ENCODE peak calls at places on chromosomes 1 and 21, in four cellular contexts. J, K, W and Z are unnamed samples.

GRCh38 chr1:226063362-226064167 is 1.0 kb downstream of the H3-3A start:
- DNase-seq in J (peak), K (peak), W (peak), Z (no peak)

GRCh38 chr1:59605184-59605583 is 209.6 kb upstream of the HOOK1 start:
- DNase-seq in J (no peak), K (no peak), W (no peak), Z (no peak)

GRCh38 chr1:149849246-149849946 is 50.0 kb upstream of the BOLA1 start:
- DNase-seq in J (no peak), K (no peak), W (no peak), Z (no peak)

GRCh38 chr1:44609412-44609767 is 64.9 kb downstream of the TMEM53 start:
- DNase-seq in J (peak), K (no peak), W (peak), Z (no peak)

GRCh38 chr1:206693029-206693428 is 8.3 kb downstream of the MAPKAPK2 start:
- DNase-seq in J (no peak), K (no peak), W (peak), Z (no peak)

GRCh38 chr1:61301824-61302652 is 219.7 kb downstream of the NFIA start:
- DNase-seq in J (no peak), K (no peak), W (no peak), Z (no peak)

GRCh38 chr1:239914827-239915231 is 176.9 kb upstream of the FMN2 start:
- DNase-seq in J (no peak), K (peak), W (no peak), Z (no peak)

GRCh38 chr1:231481289-231481688 is 47.2 kb upstream of the TSNAX start:
- DNase-seq in J (no peak), K (no peak), W (no peak), Z (no peak)

GRCh38 chr1:1373493-1374067 is 1.4 kb downstream of the AURKAIP1 start:
- DNase-seq in J (no peak), K (no peak), W (no peak), Z (no peak)

GRCh38 chr1:114336360-114336759 is 174.6 kb downstream of the TRIM33 start:
- DNase-seq in J (no peak), K (no peak), W (no peak), Z (no peak)

GRCh38 chr1:19425643-19426245 is 59.6 kb downstream of the CAPZB start:
- DNase-seq in J (no peak), K (no peak), W (no peak), Z (no peak)

GRCh38 chr21:36554411-36555157 is 74.7 kb upstream of the CLDN14 start:
- DNase-seq in J (no peak), K (no peak), W (no peak), Z (no peak)

GRCh38 chr1:4118746-4119515 is 218.9 kb upstream of the C1orf174 start:
- DNase-seq in J (no peak), K (no peak), W (no peak), Z (no peak)

GRCh38 chr1:22143586-22144033 is 713 bp upstream of the WNT4 start:
- DNase-seq in J (no peak), K (no peak), W (no peak), Z (no peak)

GRCh38 chr21:32392299-32392879 is 423 bp downstream of the URB1 start:
- DNase-seq in J (no peak), K (no peak), W (no peak), Z (no peak)

GRCh38 chr1:1399870-1400575 is 888 bp upstream of the CCNL2 start:
- DNase-seq in J (no peak), K (no peak), W (no peak), Z (no peak)

GRCh38 chr1:44496541-44497171 is 91.6 kb downstream of the RNF220 start:
- DNase-seq in J (no peak), K (no peak), W (no peak), Z (no peak)

GRCh38 chr1:21813542-21813941 is 1.5 kb downstream of the LDLRAD2 start:
- DNase-seq in J (no peak), K (no peak), W (no peak), Z (no peak)

GRCh38 chr1:217494767-217495166 is 136.1 kb downstream of the GPATCH2 start:
- DNase-seq in J (no peak), K (no peak), W (no peak), Z (no peak)

GRCh38 chr1:203448521-203449061 is 27.0 kb upstream of the PRELP start:
- DNase-seq in J (no peak), K (no peak), W (peak), Z (no peak)

GRCh38 chr21:34129039-34129891 is 55.9 kb downstream of the MRPS6 start:
- DNase-seq in J (peak), K (peak), W (peak), Z (no peak)

GRCh38 chr1:17520041-17520440 is 19.5 kb upstream of the ARHGEF10L start:
- DNase-seq in J (no peak), K (peak), W (no peak), Z (no peak)

GRCh38 chr1:54006508-54006907 is 11.5 kb downstream of the LDLRAD1 start:
- DNase-seq in J (no peak), K (no peak), W (no peak), Z (no peak)

GRCh38 chr1:99062192-99062591 is 57.5 kb upstream of the PLPPR5 start:
- DNase-seq in J (no peak), K (no peak), W (no peak), Z (no peak)

GRCh38 chr1:213931804-213932203 is 56.0 kb upstream of the PROX1 start:
- DNase-seq in J (no peak), K (no peak), W (no peak), Z (no peak)

GRCh38 chr21:45963225-45963555 is 18.4 kb upstream of the COL6A1 start:
- DNase-seq in J (no peak), K (no peak), W (no peak), Z (no peak)

GRCh38 chr1:63892632-63893395 is 119.0 kb downstream of the ROR1 start:
- DNase-seq in J (no peak), K (no peak), W (no peak), Z (peak)

GRCh38 chr1:154791292-154792278 is 78.5 kb downstream of the KCNN3 start:
- DNase-seq in J (peak), K (peak), W (no peak), Z (peak)

GRCh38 chr1:185998391-185998790 is 264.2 kb downstream of the HMCN1 start:
- DNase-seq in J (no peak), K (no peak), W (no peak), Z (no peak)

GRCh38 chr1:212611000-212611636 is 2.6 kb downstream of the ATF3 start:
- DNase-seq in J (no peak), K (no peak), W (no peak), Z (no peak)

GRCh38 chr1:43448955-43449707 is 4.6 kb downstream of the HYI start:
- DNase-seq in J (no peak), K (no peak), W (peak), Z (no peak)

GRCh38 chr1:154733621-154734020 is 125.6 kb upstream of the ADAR start:
- DNase-seq in J (no peak), K (no peak), W (no peak), Z (no peak)

GRCh38 chr21:38434913-38435533 is 63.3 kb downstream of the ERG start:
- DNase-seq in J (no peak), K (peak), W (no peak), Z (no peak)